ENCODE peak calls at places on chromosomes 2 and 18, in nine cellular contexts. D is GM12892, A is breast epithelium, O is GM23338, L is stomach, X is HepG2, B is suprapubic skin, E is GM12891, G is K562. P is an unnamed sample.

GRCh38 chr18:63881851-63882250 is 5.7 kb upstream of the SERPINB2 start:
- DNase-seq in D (no peak), A (no peak), O (no peak), L (no peak), X (no peak), B (no peak), E (no peak), G (no peak), P (no peak)

GRCh38 chr18:2871111-2871720 is 24.4 kb downstream of the EMILIN2 start:
- DNase-seq in D (no peak), A (peak; percentile 7), O (no peak), L (no peak), X (no peak), B (peak; percentile 62), E (no peak), G (no peak), P (no peak)

GRCh38 chr2:156321243-156321904 is 11.1 kb downstream of the NR4A2 start:
- DNase-seq in D (no peak), A (no peak), O (peak; percentile 53), L (peak; percentile 44), X (no peak), B (no peak), E (no peak), G (no peak), P (no peak)

GRCh38 chr2:10497797-10498251 is 49.7 kb upstream of the ODC1 start:
- DNase-seq in D (no peak), A (peak; percentile 45), O (no peak), L (peak; percentile 83), X (peak; percentile 52), B (peak; percentile 82), E (no peak), G (peak; percentile 88), P (peak; percentile 96)

GRCh38 chr2:112727276-112728028 is 6.6 kb downstream of the NT5DC4 start:
- DNase-seq in D (no peak), A (no peak), O (no peak), L (no peak), X (no peak), B (no peak), E (no peak), G (no peak), P (no peak)

GRCh38 chr18:26455639-26456038 is 92.7 kb downstream of the KCTD1 start:
- DNase-seq in D (no peak), A (no peak), O (no peak), L (no peak), X (no peak), B (no peak), E (no peak), G (no peak), P (peak; percentile 81)

GRCh38 chr2:113206251-113206650 is 32.5 kb downstream of the PSD4 start:
- DNase-seq in D (no peak), A (no peak), O (no peak), L (no peak), X (no peak), B (no peak), E (no peak), G (no peak), P (no peak)

GRCh38 chr2:12456293-12457151 is 260.2 kb upstream of the TRIB2 start:
- DNase-seq in D (peak; percentile 40), A (peak; percentile 91), O (peak; percentile 53), L (peak; percentile 88), X (peak; percentile 95), B (peak; percentile 94), E (peak; percentile 50), G (peak; percentile 78), P (peak; percentile 98)

GRCh38 chr18:49842656-49843055 is 29.3 kb upstream of the ACAA2 start:
- DNase-seq in D (no peak), A (no peak), O (no peak), L (no peak), X (no peak), B (no peak), E (no peak), G (no peak), P (peak; percentile 40)

GRCh38 chr2:113081458-113082210 is 13.9 kb downstream of the IL1F10 start:
- DNase-seq in D (no peak), A (no peak), O (no peak), L (no peak), X (no peak), B (no peak), E (no peak), G (no peak), P (peak; percentile 77)

GRCh38 chr2:152042636-152043615 is 55.9 kb downstream of the CACNB4 start:
- DNase-seq in D (no peak), A (no peak), O (peak; percentile 69), L (no peak), X (no peak), B (no peak), E (no peak), G (no peak), P (no peak)

GRCh38 chr2:239593965-239594771 is 193.3 kb upstream of the HDAC4 start:
- DNase-seq in D (no peak), A (no peak), O (no peak), L (peak; percentile 17), X (no peak), B (peak; percentile 73), E (no peak), G (no peak), P (no peak)

GRCh38 chr2:108560895-108561530 is 26.7 kb downstream of the LIMS1 start:
- DNase-seq in D (no peak), A (no peak), O (no peak), L (no peak), X (no peak), B (no peak), E (no peak), G (no peak), P (no peak)

GRCh38 chr2:11203480-11203879 is 48.2 kb downstream of the SLC66A3 start:
- DNase-seq in D (no peak), A (no peak), O (no peak), L (no peak), X (no peak), B (no peak), E (no peak), G (no peak), P (no peak)

GRCh38 chr2:68258854-68259253 is 6.5 kb upstream of the PPP3R1 start:
- DNase-seq in D (no peak), A (no peak), O (no peak), L (no peak), X (no peak), B (no peak), E (no peak), G (no peak), P (no peak)

GRCh38 chr2:20578895-20579825 is 71.7 kb downstream of the HS1BP3 start:
- DNase-seq in D (peak; percentile 52), A (peak; percentile 89), O (peak; percentile 23), L (peak; percentile 55), X (peak; percentile 100), B (peak; percentile 87), E (no peak), G (peak; percentile 87), P (no peak)

GRCh38 chr18:64888956-64889355 is 740.1 kb upstream of the LINC00305 start:
- DNase-seq in D (no peak), A (no peak), O (no peak), L (no peak), X (no peak), B (no peak), E (no peak), G (no peak), P (no peak)
- TF ChIP-seq POLR2AphosphoS5 in D (no peak), A (no peak), O (no peak), L (no peak), X (no peak), B (no peak), E (no peak), G (no peak), P (no peak)

DNA sequence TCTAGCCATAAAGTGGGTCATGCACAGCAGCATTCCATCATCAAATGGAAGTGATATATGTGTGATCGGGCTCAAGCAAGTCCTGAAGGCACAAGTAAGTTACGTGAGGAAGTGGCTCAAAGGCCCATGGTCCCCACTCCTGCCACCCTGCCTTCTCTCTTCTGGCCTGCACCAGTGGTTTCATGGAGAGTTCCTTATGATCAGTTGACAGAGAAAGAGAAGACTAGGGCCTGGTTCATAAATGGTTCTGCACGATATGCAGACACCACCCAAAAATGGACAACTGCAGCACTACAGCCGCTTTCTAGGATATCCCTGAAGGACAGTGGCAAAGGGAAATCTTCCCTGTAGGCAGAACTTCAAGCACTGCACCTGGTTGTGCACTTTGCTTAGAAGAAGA is 412.6 kb upstream of the SMIM21 start:
- DNase-seq in D (no peak), A (no peak), O (no peak), L (no peak), X (no peak), B (no peak), E (no peak), G (no peak), P (peak; percentile 54)
- TF ChIP-seq POLR2AphosphoS5 in D (no peak), A (no peak), O (no peak), L (no peak), X (no peak), B (no peak), E (no peak), G (no peak), P (no peak)

GRCh38 chr2:106797494-106797893 is 88.5 kb downstream of the ST6GAL2 start:
- DNase-seq in D (no peak), A (no peak), O (peak; percentile 16), L (no peak), X (no peak), B (no peak), E (no peak), G (no peak), P (no peak)

GRCh38 chr2:106801256-106801655 is 84.7 kb downstream of the ST6GAL2 start:
- DNase-seq in D (no peak), A (no peak), O (peak; percentile 68), L (no peak), X (no peak), B (no peak), E (no peak), G (no peak), P (no peak)

GRCh38 chr2:106800180-106800579 is 85.8 kb downstream of the ST6GAL2 start:
- DNase-seq in D (no peak), A (no peak), O (no peak), L (no peak), X (no peak), B (no peak), E (no peak), G (no peak), P (no peak)

GRCh38 chr2:106798826-106799552 is 87.0 kb downstream of the ST6GAL2 start:
- DNase-seq in D (no peak), A (no peak), O (no peak), L (no peak), X (no peak), B (no peak), E (no peak), G (no peak), P (no peak)
- TF ChIP-seq POLR2AphosphoS5 in D (no peak), A (no peak), O (no peak), L (no peak), X (no peak), B (no peak), E (no peak), G (no peak), P (no peak)

DNA sequence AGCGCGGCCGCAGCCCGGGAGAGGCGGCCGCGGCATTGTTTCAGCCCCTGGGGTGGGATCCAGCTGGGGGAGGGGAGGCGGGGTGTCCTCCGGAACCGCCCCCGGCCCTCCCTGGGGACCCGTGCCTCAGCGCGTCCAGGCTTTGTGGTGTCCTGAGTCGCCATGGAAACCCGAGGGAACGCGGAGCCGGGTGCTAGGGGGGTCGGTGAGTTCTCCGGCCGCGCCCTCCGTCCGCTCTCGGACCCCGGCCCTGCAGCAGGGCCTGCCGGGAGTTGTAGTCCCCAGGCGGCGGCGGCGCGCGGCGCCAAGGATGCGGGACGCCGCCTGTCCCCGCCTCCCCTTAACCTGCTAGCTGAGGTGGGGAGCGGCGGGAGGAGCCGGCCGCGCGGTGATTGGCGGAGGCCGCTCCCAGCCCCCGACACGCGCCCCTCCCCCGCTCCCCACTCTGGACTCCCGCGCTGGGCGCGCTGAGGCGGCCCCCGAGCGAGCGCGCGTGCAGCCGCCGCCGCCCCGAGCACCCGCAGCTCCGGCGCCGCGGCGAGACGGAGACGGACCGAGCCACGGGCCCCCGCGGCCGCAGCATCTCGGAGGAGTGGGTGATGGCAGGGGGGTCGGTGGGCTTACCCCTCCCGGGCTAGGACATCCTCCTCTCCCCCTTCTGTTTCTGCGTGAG is at the start of gene DPYSL5:
- DNase-seq in D (no peak), A (no peak), O (peak; percentile 94), L (no peak), X (no peak), B (no peak), E (peak; percentile 28), G (peak; percentile 87), P (no peak)
- TF ChIP-seq POLR2AphosphoS5 in D (no peak), A (no peak), O (no peak), L (no peak), X (no peak), B (no peak), E (no peak), G (no peak), P (no peak)

P was measured in vagina.